ENCODE peak calls at places on chromosomes 6 and 20, in seven cellular contexts. One of them, this sample, is unnamed.
A peak's percentile ranks its signal among the peaks of the same experiment; 100 is the strongest.

GRCh38 chr6:53011993-53012392 is 16.9 kb upstream of the GSTA4 start:
- DNase-seq in activated CD4-positive, alpha-beta T cell treated with anti-CD3 and anti-CD28 coated beads for 4 hours: no peak
- DNase-seq in neural crest cell: no peak
- DNase-seq in lung: no peak
- DNase-seq in body of pancreas: no peak
- DNase-seq in erythroblast: no peak
- DNase-seq in T-cell: no peak
- DNase-seq in this sample: no peak

GRCh38 chr20:10231290-10231689 is 12.7 kb downstream of the SNAP25 start:
- DNase-seq in body of pancreas: no peak
- DNase-seq in T-cell: no peak
- DNase-seq in erythroblast: no peak
- DNase-seq in activated CD4-positive, alpha-beta T cell treated with anti-CD3 and anti-CD28 coated beads for 4 hours: no peak
- DNase-seq in lung: no peak
- DNase-seq in neural crest cell: no peak
- DNase-seq in this sample: no peak

GRCh38 chr6:16292942-16293341 is 54.6 kb downstream of the GMPR start:
- DNase-seq in neural crest cell: no peak
- DNase-seq in T-cell: no peak
- DNase-seq in body of pancreas: no peak
- DNase-seq in erythroblast: no peak
- DNase-seq in activated CD4-positive, alpha-beta T cell treated with anti-CD3 and anti-CD28 coated beads for 4 hours: no peak
- DNase-seq in lung: no peak
- DNase-seq in this sample: no peak

GRCh38 chr20:33859751-33860150 is 48.6 kb downstream of the CHMP4B start:
- DNase-seq in erythroblast: no peak
- DNase-seq in lung: no peak
- DNase-seq in neural crest cell: no peak
- DNase-seq in activated CD4-positive, alpha-beta T cell treated with anti-CD3 and anti-CD28 coated beads for 4 hours: no peak
- DNase-seq in body of pancreas: no peak
- DNase-seq in T-cell: no peak
- DNase-seq in this sample: no peak

GRCh38 chr6:53410508-53411258 is 61.9 kb upstream of the ELOVL5 start:
- DNase-seq in neural crest cell: no peak
- DNase-seq in lung: peak; percentile 49
- DNase-seq in activated CD4-positive, alpha-beta T cell treated with anti-CD3 and anti-CD28 coated beads for 4 hours: peak; percentile 56
- DNase-seq in erythroblast: peak; percentile 39
- DNase-seq in T-cell: peak; percentile 33
- DNase-seq in body of pancreas: peak; percentile 17
- DNase-seq in this sample: peak; percentile 34

GRCh38 chr20:13492001-13492480 is 146.7 kb downstream of the TASP1 start:
- DNase-seq in neural crest cell: peak; percentile 32
- DNase-seq in activated CD4-positive, alpha-beta T cell treated with anti-CD3 and anti-CD28 coated beads for 4 hours: no peak
- DNase-seq in body of pancreas: no peak
- DNase-seq in erythroblast: no peak
- DNase-seq in lung: peak; percentile 29
- DNase-seq in T-cell: no peak
- DNase-seq in this sample: no peak

GRCh38 chr6:168155193-168155592 is 76.2 kb upstream of the FRMD1 start:
- DNase-seq in lung: no peak
- DNase-seq in erythroblast: no peak
- DNase-seq in T-cell: no peak
- DNase-seq in body of pancreas: no peak
- DNase-seq in neural crest cell: no peak
- DNase-seq in activated CD4-positive, alpha-beta T cell treated with anti-CD3 and anti-CD28 coated beads for 4 hours: no peak
- DNase-seq in this sample: no peak

GRCh38 chr20:4267242-4267641 is 251.9 kb upstream of the RNF24 start:
- DNase-seq in body of pancreas: no peak
- DNase-seq in activated CD4-positive, alpha-beta T cell treated with anti-CD3 and anti-CD28 coated beads for 4 hours: no peak
- DNase-seq in T-cell: no peak
- DNase-seq in lung: no peak
- DNase-seq in erythroblast: no peak
- DNase-seq in neural crest cell: no peak
- DNase-seq in this sample: no peak

GRCh38 chr6:153488267-153488666 is 357.2 kb upstream of the RGS17 start:
- DNase-seq in lung: no peak
- DNase-seq in erythroblast: no peak
- DNase-seq in T-cell: no peak
- DNase-seq in body of pancreas: no peak
- DNase-seq in neural crest cell: no peak
- DNase-seq in activated CD4-positive, alpha-beta T cell treated with anti-CD3 and anti-CD28 coated beads for 4 hours: no peak
- DNase-seq in this sample: no peak

GRCh38 chr6:14875678-14876063 is 370.2 kb upstream of the JARID2 start:
- DNase-seq in body of pancreas: no peak
- DNase-seq in lung: no peak
- DNase-seq in neural crest cell: no peak
- DNase-seq in erythroblast: no peak
- DNase-seq in T-cell: no peak
- DNase-seq in activated CD4-positive, alpha-beta T cell treated with anti-CD3 and anti-CD28 coated beads for 4 hours: no peak
- DNase-seq in this sample: no peak

GRCh38 chr20:32387262-32387661 is 29.1 kb downstream of the ASXL1 start:
- DNase-seq in body of pancreas: no peak
- DNase-seq in neural crest cell: no peak
- DNase-seq in activated CD4-positive, alpha-beta T cell treated with anti-CD3 and anti-CD28 coated beads for 4 hours: peak; percentile 10
- DNase-seq in T-cell: peak; percentile 51
- DNase-seq in lung: no peak
- DNase-seq in erythroblast: no peak
- DNase-seq in this sample: no peak

GRCh38 chr20:47276251-47276650 is 80.2 kb downstream of the ZMYND8 start:
- DNase-seq in body of pancreas: no peak
- DNase-seq in activated CD4-positive, alpha-beta T cell treated with anti-CD3 and anti-CD28 coated beads for 4 hours: no peak
- DNase-seq in T-cell: no peak
- DNase-seq in neural crest cell: no peak
- DNase-seq in erythroblast: no peak
- DNase-seq in lung: no peak
- DNase-seq in this sample: no peak

GRCh38 chr20:51014797-51015722 is 7.8 kb downstream of the KCNG1 start:
- DNase-seq in erythroblast: peak; percentile 9
- DNase-seq in activated CD4-positive, alpha-beta T cell treated with anti-CD3 and anti-CD28 coated beads for 4 hours: no peak
- DNase-seq in body of pancreas: peak; percentile 40
- DNase-seq in T-cell: no peak
- DNase-seq in lung: no peak
- DNase-seq in neural crest cell: peak; percentile 83
- DNase-seq in this sample: peak; percentile 58

GRCh38 chr6:41092421-41093140 is 19.8 kb downstream of the NFYA start:
- DNase-seq in erythroblast: peak; percentile 29
- DNase-seq in T-cell: no peak
- DNase-seq in neural crest cell: no peak
- DNase-seq in body of pancreas: no peak
- DNase-seq in activated CD4-positive, alpha-beta T cell treated with anti-CD3 and anti-CD28 coated beads for 4 hours: no peak
- DNase-seq in lung: no peak
- DNase-seq in this sample: peak; percentile 27

GRCh38 chr20:33124261-33124660 is 43.7 kb upstream of the BPIFA2 start:
- DNase-seq in activated CD4-positive, alpha-beta T cell treated with anti-CD3 and anti-CD28 coated beads for 4 hours: no peak
- DNase-seq in erythroblast: no peak
- DNase-seq in T-cell: no peak
- DNase-seq in body of pancreas: peak; percentile 57
- DNase-seq in neural crest cell: no peak
- DNase-seq in lung: no peak
- DNase-seq in this sample: no peak

GRCh38 chr20:34954905-34955231 is 738 bp downstream of the GSS start:
- DNase-seq in lung: no peak
- DNase-seq in activated CD4-positive, alpha-beta T cell treated with anti-CD3 and anti-CD28 coated beads for 4 hours: no peak
- DNase-seq in body of pancreas: no peak
- DNase-seq in erythroblast: peak; percentile 73
- DNase-seq in T-cell: no peak
- DNase-seq in neural crest cell: peak; percentile 25
- DNase-seq in this sample: peak; percentile 76

GRCh38 chr20:47689726-47690125 is 95.6 kb downstream of the SULF2 start:
- DNase-seq in T-cell: no peak
- DNase-seq in activated CD4-positive, alpha-beta T cell treated with anti-CD3 and anti-CD28 coated beads for 4 hours: no peak
- DNase-seq in neural crest cell: no peak
- DNase-seq in lung: no peak
- DNase-seq in body of pancreas: no peak
- DNase-seq in erythroblast: no peak
- DNase-seq in this sample: no peak

GRCh38 chr6:167093922-167094432 is 28.9 kb upstream of the CCR6 start:
- DNase-seq in lung: no peak
- DNase-seq in body of pancreas: no peak
- DNase-seq in T-cell: peak; percentile 54
- DNase-seq in erythroblast: no peak
- DNase-seq in neural crest cell: no peak
- DNase-seq in activated CD4-positive, alpha-beta T cell treated with anti-CD3 and anti-CD28 coated beads for 4 hours: peak; percentile 82
- DNase-seq in this sample: no peak

GRCh38 chr20:48769111-48769879 is 58.5 kb downstream of the PREX1 start:
- DNase-seq in activated CD4-positive, alpha-beta T cell treated with anti-CD3 and anti-CD28 coated beads for 4 hours: peak; percentile 91
- DNase-seq in neural crest cell: no peak
- DNase-seq in T-cell: peak; percentile 91
- DNase-seq in body of pancreas: no peak
- DNase-seq in erythroblast: peak; percentile 34
- DNase-seq in lung: peak; percentile 46
- DNase-seq in this sample: peak; percentile 55

GRCh38 chr20:14566505-14566904 is 229.1 kb upstream of the FLRT3 start:
- DNase-seq in erythroblast: no peak
- DNase-seq in lung: no peak
- DNase-seq in T-cell: no peak
- DNase-seq in body of pancreas: no peak
- DNase-seq in activated CD4-positive, alpha-beta T cell treated with anti-CD3 and anti-CD28 coated beads for 4 hours: no peak
- DNase-seq in neural crest cell: no peak
- DNase-seq in this sample: no peak

GRCh38 chr20:46811328-46812084 is 83.1 kb upstream of the EYA2 start:
- DNase-seq in body of pancreas: no peak
- DNase-seq in T-cell: no peak
- DNase-seq in neural crest cell: no peak
- DNase-seq in activated CD4-positive, alpha-beta T cell treated with anti-CD3 and anti-CD28 coated beads for 4 hours: no peak
- DNase-seq in lung: no peak
- DNase-seq in erythroblast: no peak
- DNase-seq in this sample: no peak

GRCh38 chr6:44063561-44064059 is 63.6 kb downstream of the MRPL14 start:
- DNase-seq in erythroblast: no peak
- DNase-seq in body of pancreas: no peak
- DNase-seq in activated CD4-positive, alpha-beta T cell treated with anti-CD3 and anti-CD28 coated beads for 4 hours: no peak
- DNase-seq in neural crest cell: no peak
- DNase-seq in T-cell: no peak
- DNase-seq in lung: no peak
- DNase-seq in this sample: no peak

GRCh38 chr6:160226118-160226541 is 32.5 kb downstream of the SLC22A2 start:
- DNase-seq in neural crest cell: no peak
- DNase-seq in erythroblast: no peak
- DNase-seq in activated CD4-positive, alpha-beta T cell treated with anti-CD3 and anti-CD28 coated beads for 4 hours: no peak
- DNase-seq in body of pancreas: no peak
- DNase-seq in T-cell: no peak
- DNase-seq in lung: no peak
- DNase-seq in this sample: no peak

GRCh38 chr6:25962368-25963127 is at the start of gene TRIM38:
- DNase-seq in T-cell: peak; percentile 75
- DNase-seq in activated CD4-positive, alpha-beta T cell treated with anti-CD3 and anti-CD28 coated beads for 4 hours: peak; percentile 77
- DNase-seq in erythroblast: peak; percentile 58
- DNase-seq in lung: peak; percentile 78
- DNase-seq in body of pancreas: peak; percentile 76
- DNase-seq in neural crest cell: no peak
- DNase-seq in this sample: peak; percentile 85

GRCh38 chr20:54208492-54209044 is 681 bp downstream of the PFDN4 start:
- DNase-seq in body of pancreas: no peak
- DNase-seq in T-cell: no peak
- DNase-seq in neural crest cell: no peak
- DNase-seq in lung: no peak
- DNase-seq in erythroblast: peak; percentile 65
- DNase-seq in activated CD4-positive, alpha-beta T cell treated with anti-CD3 and anti-CD28 coated beads for 4 hours: peak; percentile 3
- DNase-seq in this sample: peak; percentile 31

GRCh38 chr6:8785223-8785622 is 349.9 kb upstream of the SLC35B3 start:
- DNase-seq in activated CD4-positive, alpha-beta T cell treated with anti-CD3 and anti-CD28 coated beads for 4 hours: no peak
- DNase-seq in body of pancreas: no peak
- DNase-seq in T-cell: no peak
- DNase-seq in neural crest cell: no peak
- DNase-seq in erythroblast: no peak
- DNase-seq in lung: no peak
- DNase-seq in this sample: no peak

GRCh38 chr6:11525468-11526155 is 11.9 kb upstream of the TMEM170B start:
- DNase-seq in lung: peak; percentile 53
- DNase-seq in body of pancreas: peak; percentile 13
- DNase-seq in activated CD4-positive, alpha-beta T cell treated with anti-CD3 and anti-CD28 coated beads for 4 hours: no peak
- DNase-seq in erythroblast: no peak
- DNase-seq in neural crest cell: no peak
- DNase-seq in T-cell: no peak
- DNase-seq in this sample: no peak

GRCh38 chr6:55137925-55138324 is 36.4 kb upstream of the HCRTR2 start:
- DNase-seq in activated CD4-positive, alpha-beta T cell treated with anti-CD3 and anti-CD28 coated beads for 4 hours: no peak
- DNase-seq in body of pancreas: no peak
- DNase-seq in erythroblast: no peak
- DNase-seq in lung: no peak
- DNase-seq in neural crest cell: no peak
- DNase-seq in T-cell: no peak
- DNase-seq in this sample: no peak

GRCh38 chr20:8126979-8127378 is 5.1 kb upstream of the PLCB1 start:
- DNase-seq in erythroblast: no peak
- DNase-seq in neural crest cell: no peak
- DNase-seq in lung: no peak
- DNase-seq in T-cell: no peak
- DNase-seq in activated CD4-positive, alpha-beta T cell treated with anti-CD3 and anti-CD28 coated beads for 4 hours: no peak
- DNase-seq in body of pancreas: no peak
- DNase-seq in this sample: no peak

This sample was measured in K562.